ENCODE peak calls at places on chromosome 14, in six cellular contexts. One of them, this sample, is unnamed.

GRCh38 chr14:36663404-36664321 is 2.0 kb downstream of the PAX9 start:
- DNase-seq in heart right ventricle: no peak
- DNase-seq in ascending aorta: no peak
- DNase-seq in IMR-90: no peak
- DNase-seq in kidney: peak; percentile 54
- DNase-seq in T-helper 17 cell: no peak
- DNase-seq in this sample: no peak

GRCh38 chr14:33030406-33030805 is 91.7 kb downstream of the NPAS3 start:
- DNase-seq in heart right ventricle: no peak
- DNase-seq in ascending aorta: no peak
- DNase-seq in IMR-90: no peak
- DNase-seq in kidney: no peak
- DNase-seq in T-helper 17 cell: no peak
- DNase-seq in this sample: no peak

GRCh38 chr14:90060312-90060964 is 1.4 kb upstream of the KCNK13 start:
- DNase-seq in heart right ventricle: peak; percentile 61
- DNase-seq in ascending aorta: no peak
- DNase-seq in IMR-90: peak; percentile 51
- DNase-seq in kidney: peak; percentile 77
- DNase-seq in T-helper 17 cell: no peak
- DNase-seq in this sample: peak; percentile 68

GRCh38 chr14:89444044-89444443 is 27.0 kb upstream of the FOXN3 start:
- DNase-seq in heart right ventricle: no peak
- DNase-seq in ascending aorta: no peak
- DNase-seq in IMR-90: no peak
- DNase-seq in kidney: no peak
- DNase-seq in T-helper 17 cell: no peak
- DNase-seq in this sample: no peak

GRCh38 chr14:68088463-68088862 is 268.9 kb downstream of the RAD51B start:
- DNase-seq in heart right ventricle: no peak
- DNase-seq in ascending aorta: no peak
- DNase-seq in IMR-90: peak; percentile 36
- DNase-seq in kidney: no peak
- DNase-seq in T-helper 17 cell: no peak
- DNase-seq in this sample: no peak

GRCh38 chr14:91363776-91364523 is 53.7 kb downstream of the CCDC88C start:
- DNase-seq in heart right ventricle: no peak
- DNase-seq in ascending aorta: no peak
- DNase-seq in IMR-90: no peak
- DNase-seq in kidney: peak; percentile 46
- DNase-seq in T-helper 17 cell: no peak
- DNase-seq in this sample: no peak

GRCh38 chr14:37508500-37508899 is 86.5 kb downstream of the FOXA1 start:
- DNase-seq in heart right ventricle: no peak
- DNase-seq in ascending aorta: no peak
- DNase-seq in IMR-90: peak; percentile 14
- DNase-seq in kidney: no peak
- DNase-seq in T-helper 17 cell: no peak
- DNase-seq in this sample: no peak

GRCh38 chr14:24978862-24979724 is 70.9 kb downstream of the STXBP6 start:
- DNase-seq in heart right ventricle: no peak
- DNase-seq in ascending aorta: no peak
- DNase-seq in IMR-90: peak; percentile 34
- DNase-seq in kidney: no peak
- DNase-seq in T-helper 17 cell: no peak
- DNase-seq in this sample: no peak

GRCh38 chr14:96830946-96831345 is 33.8 kb downstream of the VRK1 start:
- DNase-seq in heart right ventricle: no peak
- DNase-seq in ascending aorta: no peak
- DNase-seq in IMR-90: no peak
- DNase-seq in kidney: no peak
- DNase-seq in T-helper 17 cell: no peak
- DNase-seq in this sample: no peak

GRCh38 chr14:38342803-38343202 is 86.9 kb upstream of the CLEC14A start:
- DNase-seq in heart right ventricle: no peak
- DNase-seq in ascending aorta: no peak
- DNase-seq in IMR-90: peak; percentile 96
- DNase-seq in kidney: no peak
- DNase-seq in T-helper 17 cell: no peak
- DNase-seq in this sample: no peak

GRCh38 chr14:68788275-68789001 is 4.4 kb downstream of the ZFP36L1 start:
- DNase-seq in heart right ventricle: no peak
- DNase-seq in ascending aorta: no peak
- DNase-seq in IMR-90: no peak
- DNase-seq in kidney: no peak
- DNase-seq in T-helper 17 cell: no peak
- DNase-seq in this sample: no peak

GRCh38 chr14:68210729-68211299 is 391.2 kb downstream of the RAD51B start:
- DNase-seq in heart right ventricle: no peak
- DNase-seq in ascending aorta: no peak
- DNase-seq in IMR-90: peak; percentile 99
- DNase-seq in kidney: no peak
- DNase-seq in T-helper 17 cell: peak; percentile 28
- DNase-seq in this sample: no peak

GRCh38 chr14:88614218-88614907 is 51.5 kb downstream of the ZC3H14 start:
- DNase-seq in heart right ventricle: no peak
- DNase-seq in ascending aorta: no peak
- DNase-seq in IMR-90: peak; percentile 81
- DNase-seq in kidney: no peak
- DNase-seq in T-helper 17 cell: no peak
- DNase-seq in this sample: no peak

GRCh38 chr14:96442355-96442754 is 50.4 kb downstream of the AK7 start:
- DNase-seq in heart right ventricle: no peak
- DNase-seq in ascending aorta: no peak
- DNase-seq in IMR-90: no peak
- DNase-seq in kidney: no peak
- DNase-seq in T-helper 17 cell: no peak
- DNase-seq in this sample: no peak

GRCh38 chr14:101254805-101255764 is 306.2 kb upstream of the DIO3 start:
- DNase-seq in heart right ventricle: no peak
- DNase-seq in ascending aorta: no peak
- DNase-seq in IMR-90: no peak
- DNase-seq in kidney: no peak
- DNase-seq in T-helper 17 cell: no peak
- DNase-seq in this sample: no peak

GRCh38 chr14:100293497-100294212 is 12.6 kb downstream of the SLC25A29 start:
- DNase-seq in heart right ventricle: no peak
- DNase-seq in ascending aorta: no peak
- DNase-seq in IMR-90: no peak
- DNase-seq in kidney: peak; percentile 39
- DNase-seq in T-helper 17 cell: no peak
- DNase-seq in this sample: no peak

GRCh38 chr14:50013198-50013918 is 103.0 kb downstream of the VCPKMT start:
- DNase-seq in heart right ventricle: no peak
- DNase-seq in ascending aorta: no peak
- DNase-seq in IMR-90: no peak
- DNase-seq in kidney: no peak
- DNase-seq in T-helper 17 cell: no peak
- DNase-seq in this sample: peak; percentile 81

GRCh38 chr14:88559852-88560251 is 3.0 kb upstream of the ZC3H14 start:
- DNase-seq in heart right ventricle: no peak
- DNase-seq in ascending aorta: no peak
- DNase-seq in IMR-90: peak; percentile 72
- DNase-seq in kidney: no peak
- DNase-seq in T-helper 17 cell: no peak
- DNase-seq in this sample: no peak

GRCh38 chr14:34348592-34348991 is 113.4 kb downstream of the SPTSSA start:
- DNase-seq in heart right ventricle: no peak
- DNase-seq in ascending aorta: no peak
- DNase-seq in IMR-90: no peak
- DNase-seq in kidney: no peak
- DNase-seq in T-helper 17 cell: no peak
- DNase-seq in this sample: no peak

GRCh38 chr14:101980700-101981099 is 16.3 kb downstream of the DYNC1H1 start:
- DNase-seq in heart right ventricle: no peak
- DNase-seq in ascending aorta: peak; percentile 66
- DNase-seq in IMR-90: peak; percentile 99
- DNase-seq in kidney: no peak
- DNase-seq in T-helper 17 cell: no peak
- DNase-seq in this sample: peak; percentile 97

GRCh38 chr14:100748944-100749343 is 22.3 kb downstream of the DLK1 start:
- DNase-seq in heart right ventricle: no peak
- DNase-seq in ascending aorta: no peak
- DNase-seq in IMR-90: no peak
- DNase-seq in kidney: peak; percentile 51
- DNase-seq in T-helper 17 cell: no peak
- DNase-seq in this sample: no peak

GRCh38 chr14:36618641-36619040 is 36.2 kb upstream of the NKX2-8 start:
- DNase-seq in heart right ventricle: no peak
- DNase-seq in ascending aorta: no peak
- DNase-seq in IMR-90: no peak
- DNase-seq in kidney: no peak
- DNase-seq in T-helper 17 cell: no peak
- DNase-seq in this sample: no peak

DNA sequence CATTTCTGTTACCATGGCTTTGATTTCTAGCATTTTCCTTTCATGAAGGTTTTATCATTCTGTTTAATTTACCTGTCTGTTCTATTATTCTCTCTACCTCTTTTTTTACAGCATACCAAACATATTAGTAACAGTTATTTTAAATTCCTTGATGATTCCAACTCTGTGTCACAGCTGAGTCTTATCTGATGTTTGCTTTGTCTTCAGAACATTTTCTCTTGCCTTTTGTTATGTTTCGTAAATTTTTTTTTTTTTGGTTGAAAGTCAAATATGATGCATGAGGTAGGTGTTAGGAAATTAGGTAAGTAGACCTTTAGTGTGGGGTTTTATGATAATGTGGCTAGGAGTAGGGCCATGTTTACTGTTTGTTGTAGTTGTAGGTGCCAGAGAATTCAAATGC is 496.4 kb downstream of the FOXG1 start:
- DNase-seq in heart right ventricle: no peak
- DNase-seq in ascending aorta: no peak
- DNase-seq in IMR-90: peak; percentile 20
- DNase-seq in kidney: no peak
- DNase-seq in T-helper 17 cell: no peak
- DNase-seq in this sample: no peak
- H3K9me3 ChIP-seq in heart right ventricle: no peaks in the 10 kb centered on the region
- H3K9me3 ChIP-seq in ascending aorta: no peaks in the 10 kb centered on the region
- H3K9me3 ChIP-seq in IMR-90: no peaks in the 10 kb centered on the region
- H3K9me3 ChIP-seq in kidney: no peaks in the 10 kb centered on the region
- H3K9me3 ChIP-seq in T-helper 17 cell: peaks cover 2% of the 10 kb centered on the region
- H3K9me3 ChIP-seq in this sample: no peaks in the 10 kb centered on the region

GRCh38 chr14:106044949-106045596 is 518.7 kb downstream of the TMEM121 start:
- DNase-seq in heart right ventricle: peak; percentile 31
- DNase-seq in ascending aorta: no peak
- DNase-seq in IMR-90: no peak
- DNase-seq in kidney: peak; percentile 75
- DNase-seq in T-helper 17 cell: peak; percentile 49
- DNase-seq in this sample: no peak
- H3K9me3 ChIP-seq in heart right ventricle: no peaks in the 10 kb centered on the region
- H3K9me3 ChIP-seq in ascending aorta: no peaks in the 10 kb centered on the region
- H3K9me3 ChIP-seq in IMR-90: peaks cover 12% of the 10 kb centered on the region
- H3K9me3 ChIP-seq in kidney: no peaks in the 10 kb centered on the region
- H3K9me3 ChIP-seq in T-helper 17 cell: no peaks in the 10 kb centered on the region
- H3K9me3 ChIP-seq in this sample: no peaks in the 10 kb centered on the region

DNA sequence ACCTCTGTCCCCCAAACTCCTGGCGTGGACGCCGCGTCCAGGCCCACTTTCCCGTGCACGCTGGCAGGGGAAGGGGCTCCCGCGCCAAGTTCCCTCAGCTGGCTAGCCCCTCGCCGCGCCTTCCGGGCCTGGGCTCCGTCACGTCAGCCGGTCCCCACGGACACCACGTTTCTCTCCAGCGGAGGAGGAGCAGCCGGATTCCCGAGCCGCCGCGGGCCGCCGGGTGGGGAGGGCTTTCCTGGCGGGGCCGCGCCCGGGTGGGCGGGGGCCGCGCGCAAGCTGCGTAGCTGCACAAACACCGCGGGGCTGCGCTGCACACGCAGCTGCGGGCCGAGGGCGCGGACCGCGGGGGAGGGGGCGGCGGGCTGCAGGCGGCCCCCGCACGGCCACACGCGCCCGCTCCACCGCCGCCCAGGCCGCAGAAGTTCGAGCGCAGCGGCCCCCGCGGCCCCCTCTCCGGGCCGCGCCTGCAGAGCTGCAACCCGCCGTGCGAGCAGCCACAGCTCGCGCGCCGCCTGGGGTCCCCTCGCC is 45.1 kb upstream of the PNMA1 start:
- DNase-seq in heart right ventricle: peak; percentile 86
- DNase-seq in ascending aorta: no peak
- DNase-seq in IMR-90: peak; percentile 50
- DNase-seq in kidney: peak; percentile 92
- DNase-seq in T-helper 17 cell: peak; percentile 53
- DNase-seq in this sample: no peak
- H3K9me3 ChIP-seq in heart right ventricle: no peaks in the 10 kb centered on the region
- H3K9me3 ChIP-seq in ascending aorta: no peaks in the 10 kb centered on the region
- H3K9me3 ChIP-seq in IMR-90: no peaks in the 10 kb centered on the region
- H3K9me3 ChIP-seq in kidney: no peaks in the 10 kb centered on the region
- H3K9me3 ChIP-seq in T-helper 17 cell: no peaks in the 10 kb centered on the region
- H3K9me3 ChIP-seq in this sample: no peaks in the 10 kb centered on the region

GRCh38 chr14:98868846-98869245 is 403.2 kb downstream of the BCL11B start:
- DNase-seq in heart right ventricle: no peak
- DNase-seq in ascending aorta: no peak
- DNase-seq in IMR-90: no peak
- DNase-seq in kidney: no peak
- DNase-seq in T-helper 17 cell: no peak
- DNase-seq in this sample: no peak
- H3K9me3 ChIP-seq in heart right ventricle: no peaks in the 10 kb centered on the region
- H3K9me3 ChIP-seq in ascending aorta: no peaks in the 10 kb centered on the region
- H3K9me3 ChIP-seq in IMR-90: peaks cover 55% of the 10 kb centered on the region
- H3K9me3 ChIP-seq in kidney: no peaks in the 10 kb centered on the region
- H3K9me3 ChIP-seq in T-helper 17 cell: no peaks in the 10 kb centered on the region
- H3K9me3 ChIP-seq in this sample: no peaks in the 10 kb centered on the region

GRCh38 chr14:80080601-80081000 is 130.7 kb downstream of the DIO2 start:
- DNase-seq in heart right ventricle: no peak
- DNase-seq in ascending aorta: no peak
- DNase-seq in IMR-90: no peak
- DNase-seq in kidney: no peak
- DNase-seq in T-helper 17 cell: no peak
- DNase-seq in this sample: no peak

DNA sequence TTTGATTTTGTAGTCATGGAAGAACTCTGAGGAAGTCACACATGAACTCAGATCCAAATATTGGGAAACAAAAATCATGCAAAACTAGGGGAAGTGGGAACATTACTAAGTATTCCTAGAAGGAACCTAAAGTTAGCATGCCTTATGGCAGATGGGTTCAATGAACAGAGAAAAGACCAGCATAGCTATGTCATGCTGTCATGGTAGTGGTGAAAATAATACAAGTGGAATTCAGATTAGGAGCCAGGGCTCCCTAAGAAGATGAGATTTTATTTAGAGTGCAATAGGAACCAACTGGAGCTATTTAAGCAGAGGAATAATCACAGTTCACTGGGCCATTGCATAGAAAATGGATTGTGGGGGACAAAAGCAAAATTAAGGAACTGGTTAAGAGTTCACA is 134.0 kb downstream of the DIO2 start:
- DNase-seq in heart right ventricle: no peak
- DNase-seq in ascending aorta: no peak
- DNase-seq in IMR-90: peak; percentile 79
- DNase-seq in kidney: no peak
- DNase-seq in T-helper 17 cell: no peak
- DNase-seq in this sample: no peak
- H3K9me3 ChIP-seq in heart right ventricle: peaks cover 8% of the 10 kb centered on the region
- H3K9me3 ChIP-seq in ascending aorta: peaks cover 5% of the 10 kb centered on the region
- H3K9me3 ChIP-seq in IMR-90: peaks cover 3% of the 10 kb centered on the region
- H3K9me3 ChIP-seq in kidney: peaks cover 4% of the 10 kb centered on the region
- H3K9me3 ChIP-seq in T-helper 17 cell: no peaks in the 10 kb centered on the region
- H3K9me3 ChIP-seq in this sample: no peaks in the 10 kb centered on the region

DNA sequence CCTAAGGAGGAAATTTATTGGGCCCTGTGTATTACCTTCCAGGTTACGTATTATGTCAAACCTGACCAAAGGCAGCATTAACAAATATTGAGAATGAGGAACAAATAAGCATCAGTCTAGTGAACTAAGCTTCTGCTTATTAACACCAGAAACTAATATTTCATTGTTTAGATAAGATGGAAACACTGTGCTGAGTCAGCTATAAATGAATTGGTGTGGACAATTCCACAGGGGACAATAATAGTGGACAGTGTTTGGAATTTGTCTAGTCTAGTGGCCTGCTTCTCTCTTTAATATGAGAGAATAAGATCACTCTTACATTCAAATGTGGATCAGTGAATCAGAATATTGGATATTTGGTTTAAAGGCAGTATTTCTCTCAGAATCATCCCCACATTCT is 136.4 kb downstream of the DIO2 start:
- DNase-seq in heart right ventricle: no peak
- DNase-seq in ascending aorta: no peak
- DNase-seq in IMR-90: no peak
- DNase-seq in kidney: no peak
- DNase-seq in T-helper 17 cell: no peak
- DNase-seq in this sample: no peak
- H3K9me3 ChIP-seq in heart right ventricle: peaks cover 13% of the 10 kb centered on the region
- H3K9me3 ChIP-seq in ascending aorta: peaks cover 16% of the 10 kb centered on the region
- H3K9me3 ChIP-seq in IMR-90: peaks cover 7% of the 10 kb centered on the region
- H3K9me3 ChIP-seq in kidney: peaks cover 5% of the 10 kb centered on the region
- H3K9me3 ChIP-seq in T-helper 17 cell: peaks cover 6% of the 10 kb centered on the region
- H3K9me3 ChIP-seq in this sample: no peaks in the 10 kb centered on the region

This sample was measured in RWPE2.